ENCODE peak calls at places on chromosomes 6 and 20, in ten cellular contexts. C is hepatocyte; S is right atrium auricular region; O is suprapubic skin; R is CD4-positive, alpha-beta memory T cell; U is HCT116; H is PC-3; D is prostate gland; G is left ventricle myocardium inferior; E is ascending aorta. Q is an unnamed sample. For H3K4me1, the result is how much of the 10 kb centered on the place peaks cover.

GRCh38 chr6:147135211-147135672 is 69.0 kb upstream of the STXBP5 start:
- DNase-seq in G (no peak), R (no peak), C (peak), D (no peak), S (no peak), H (peak), E (no peak), U (no peak), O (no peak), Q (no peak)

GRCh38 chr6:71072508-71072907 is 115.6 kb upstream of the B3GAT2 start:
- DNase-seq in G (no peak), H (no peak), O (no peak), D (no peak), S (no peak), R (no peak), C (no peak), U (no peak), E (no peak), Q (no peak)

GRCh38 chr6:14316911-14317535 is 199.5 kb downstream of the CD83 start:
- DNase-seq in G (no peak), U (no peak), C (peak), O (no peak), E (no peak), D (peak), S (no peak), H (peak), R (no peak), Q (no peak)

GRCh38 chr6:13635948-13636658 is 21.0 kb downstream of the NOL7 start:
- DNase-seq in O (no peak), S (no peak), E (no peak), U (no peak), G (no peak), H (no peak), R (no peak), C (no peak), D (no peak), Q (no peak)

GRCh38 chr20:31595654-31596411 is 9.3 kb upstream of the ID1 start:
- DNase-seq in E (peak), H (peak), O (peak), U (peak), D (no peak), S (peak), C (peak), G (peak), R (no peak), Q (peak)

GRCh38 chr20:61725966-61726365 is 339.7 kb downstream of the TAF4 start:
- DNase-seq in C (no peak), S (no peak), R (no peak), D (no peak), G (no peak), U (no peak), O (no peak), E (no peak), H (no peak), Q (no peak)

GRCh38 chr6:87705070-87705691 is 3.1 kb upstream of the AKIRIN2 start:
- DNase-seq in C (peak), O (no peak), E (no peak), S (no peak), U (no peak), R (no peak), D (no peak), G (no peak), H (peak), Q (no peak)

GRCh38 chr6:88982720-88983119 is 19.3 kb upstream of the RNGTT start:
- DNase-seq in C (peak), H (peak), O (no peak), R (peak), U (peak), E (peak), G (no peak), D (peak), S (peak), Q (peak)

GRCh38 chr6:3231213-3232016 is 4.0 kb upstream of the TUBB2B start:
- DNase-seq in E (no peak), S (peak), C (peak), G (peak), H (peak), D (peak), U (no peak), R (no peak), O (no peak), Q (peak)

GRCh38 chr6:83885984-83886383 is 26.5 kb downstream of the CYB5R4 start:
- DNase-seq in S (no peak), C (no peak), R (no peak), O (no peak), H (no peak), D (no peak), U (no peak), E (no peak), G (no peak), Q (no peak)

GRCh38 chr6:70413829-70414494 is 654 bp downstream of the FAM135A start:
- DNase-seq in G (no peak), O (no peak), E (no peak), C (no peak), U (no peak), H (peak), S (no peak), D (no peak), R (peak), Q (no peak)

GRCh38 chr20:15359056-15359455 is 1021.6 kb upstream of the FLRT3 start:
- DNase-seq in O (no peak), C (no peak), R (no peak), G (no peak), D (no peak), S (no peak), U (no peak), H (peak), E (no peak), Q (no peak)

GRCh38 chr6:139126255-139126654 is 8.6 kb upstream of the HECA start:
- DNase-seq in H (peak), G (no peak), R (no peak), O (no peak), S (no peak), C (no peak), U (no peak), E (no peak), D (no peak), Q (no peak)

GRCh38 chr6:10556496-10557391 is 35.6 kb downstream of the GCNT2 start:
- DNase-seq in O (peak), H (no peak), D (no peak), G (no peak), R (no peak), U (no peak), S (no peak), C (no peak), E (no peak), Q (no peak)

GRCh38 chr6:167304912-167305311 is 13.8 kb downstream of the UNC93A start:
- DNase-seq in H (no peak), D (no peak), R (no peak), C (no peak), O (no peak), U (no peak), S (no peak), G (no peak), E (no peak), Q (no peak)

GRCh38 chr20:33202451-33202850 is 14.7 kb upstream of the BPIFA3 start:
- DNase-seq in C (no peak), U (no peak), D (no peak), H (no peak), G (no peak), S (no peak), O (no peak), R (no peak), E (no peak), Q (no peak)

GRCh38 chr6:101013612-101014195 is 132.6 kb upstream of the ASCC3 start:
- DNase-seq in E (no peak), G (no peak), R (no peak), U (no peak), C (no peak), O (no peak), H (peak), S (no peak), D (no peak), Q (no peak)

GRCh38 chr20:45433316-45433715 is 17.4 kb downstream of the PIGT start:
- DNase-seq in E (no peak), S (peak), G (peak), U (no peak), D (no peak), H (no peak), C (no peak), R (no peak), O (no peak), Q (peak)

GRCh38 chr6:89475634-89476033 is 42.7 kb downstream of the ANKRD6 start:
- DNase-seq in R (peak), O (no peak), D (no peak), H (no peak), G (no peak), E (no peak), U (no peak), C (no peak), S (no peak), Q (no peak)

GRCh38 chr6:31972709-31973350 is 892 bp upstream of the DXO start:
- DNase-seq in O (no peak), H (no peak), G (no peak), E (no peak), S (no peak), R (no peak), D (no peak), U (no peak), C (no peak), Q (no peak)

GRCh38 chr6:21323577-21323976 is 270.0 kb upstream of the SOX4 start:
- DNase-seq in D (no peak), H (no peak), O (no peak), U (no peak), C (no peak), G (no peak), R (no peak), S (no peak), E (no peak), Q (no peak)

GRCh38 chr20:41734506-41734945 is 116.3 kb upstream of the CHD6 start:
- DNase-seq in O (no peak), G (no peak), C (peak), U (peak), H (peak), E (no peak), R (peak), D (peak), S (peak), Q (no peak)

GRCh38 chr6:137494281-137494966 is at the start of gene OLIG3:
- DNase-seq in C (no peak), S (no peak), O (no peak), E (no peak), R (no peak), G (no peak), U (no peak), H (no peak), D (no peak), Q (no peak)

GRCh38 chr20:34815636-34816035 is 9.8 kb downstream of the NCOA6 start:
- DNase-seq in G (no peak), C (no peak), H (no peak), E (no peak), D (no peak), O (no peak), U (no peak), R (no peak), S (no peak), Q (no peak)

GRCh38 chr6:39449022-39449421 is 126.5 kb upstream of the KCNK16 start:
- DNase-seq in C (no peak), S (no peak), H (no peak), U (no peak), D (no peak), G (no peak), O (no peak), E (no peak), R (no peak), Q (no peak)

GRCh38 chr6:21201673-21202430 is 391.7 kb upstream of the SOX4 start:
- DNase-seq in H (peak), R (no peak), U (no peak), D (no peak), S (no peak), E (no peak), O (no peak), C (no peak), G (no peak), Q (no peak)

GRCh38 chr20:59010995-59011873 is 4.2 kb upstream of the CTSZ start:
- DNase-seq in G (no peak), D (peak), R (no peak), C (no peak), H (peak), O (no peak), E (no peak), S (peak), U (no peak), Q (peak)

GRCh38 chr6:61953881-61954280 is 332.1 kb downstream of the KHDRBS2 start:
- DNase-seq in U (no peak), D (no peak), E (no peak), O (no peak), C (no peak), H (no peak), R (no peak), G (no peak), S (no peak), Q (no peak)

GRCh38 chr6:29943053-29943966 is 978 bp downstream of the HLA-A start:
- DNase-seq in E (no peak), R (no peak), U (no peak), C (no peak), O (no peak), S (no peak), G (no peak), H (no peak), D (no peak), Q (no peak)

GRCh38 chr6:40906759-40907158 is 132.3 kb downstream of the UNC5CL start:
- DNase-seq in S (no peak), O (no peak), R (no peak), D (no peak), E (no peak), H (peak), C (no peak), G (no peak), U (no peak), Q (no peak)
- H3K27ac ChIP-seq in S (no peak), O (peak), R (no peak), D (no peak), E (no peak), H (peak), C (no peak), G (peak), U (no peak), Q (no peak)

GRCh38 chr6:110951008-110951407 is 7.5 kb upstream of the GTF3C6 start:
- DNase-seq in D (no peak), S (no peak), G (no peak), O (no peak), C (no peak), H (no peak), E (no peak), R (no peak), U (no peak), Q (no peak)

GRCh38 chr6:110950443-110950842 is 8.1 kb upstream of the GTF3C6 start:
- DNase-seq in S (no peak), H (no peak), C (no peak), D (no peak), U (no peak), O (no peak), R (no peak), G (no peak), E (no peak), Q (no peak)

GRCh38 chr6:110951986-110952794 is 6.3 kb upstream of the GTF3C6 start:
- DNase-seq in R (no peak), E (no peak), D (peak), O (no peak), C (peak), S (no peak), G (no peak), H (peak), U (no peak), Q (no peak)

GRCh38 chr6:110946498-110946897 is 12.0 kb upstream of the GTF3C6 start:
- DNase-seq in O (no peak), E (no peak), G (no peak), U (no peak), C (no peak), S (no peak), H (no peak), D (no peak), R (no peak), Q (no peak)

DNA sequence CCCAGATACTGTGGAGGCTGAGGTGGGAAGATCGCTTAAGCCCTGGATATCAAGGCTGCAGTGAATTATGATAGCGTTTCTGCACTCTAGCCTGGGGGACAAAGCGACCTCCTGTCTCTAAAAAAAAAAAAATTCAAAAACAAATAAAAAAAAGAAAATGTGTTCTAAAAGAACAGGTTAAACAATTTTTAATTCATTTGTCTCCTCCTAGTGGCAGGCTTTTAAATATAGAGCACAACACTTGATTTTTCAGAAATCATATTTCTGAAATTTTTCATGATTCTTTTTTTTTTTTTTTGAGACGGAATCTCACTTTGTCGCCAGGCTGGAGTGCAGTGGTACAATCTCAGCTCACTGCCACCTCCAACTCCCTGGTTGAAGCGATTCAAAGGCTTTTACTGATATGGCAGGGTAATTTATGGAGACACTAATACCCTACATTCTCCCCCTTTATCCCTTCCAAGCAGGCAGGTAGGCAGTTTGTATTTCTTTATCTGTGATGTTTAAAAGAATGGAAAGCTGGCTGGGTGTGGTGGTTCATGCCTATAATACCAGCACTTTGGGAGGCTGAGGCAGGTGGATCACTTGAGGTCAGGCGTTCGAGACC is 8.7 kb upstream of the GTF3C6 start:
- DNase-seq in G (no peak), H (peak), R (peak), D (no peak), S (no peak), C (peak), O (no peak), E (no peak), U (peak), Q (no peak)
- H3K4me1 ChIP-seq in G (under half), H (under half), R (under half), D (under half), S (under half), C (under half), O (under half), E (under half), U (under half), Q (under half)

GRCh38 chr20:23148721-23149570 is 62.8 kb upstream of the CD93 start:
- DNase-seq in H (no peak), D (no peak), E (no peak), G (no peak), S (peak), O (no peak), U (no peak), R (no peak), C (no peak), Q (peak)
- H3K4me3 ChIP-seq in H (no peak), D (no peak), E (no peak), G (no peak), S (no peak), O (no peak), U (peak), R (no peak), C (no peak), Q (no peak)

GRCh38 chr20:37384683-37385174 is 38.8 kb downstream of the SRC start:
- DNase-seq in C (peak), S (no peak), D (no peak), G (peak), H (peak), R (peak), O (no peak), U (no peak), E (no peak), Q (peak)
- H3K27ac ChIP-seq in C (no peak), S (peak), D (no peak), G (peak), H (no peak), R (no peak), O (no peak), U (peak), E (no peak), Q (peak)